ENCODE peak calls at places on chromosomes 3 and 15, in ten cellular contexts. E is stomach, M is breast epithelium, L is GM23338, G is prostate gland, B is sigmoid colon, C is K562, Q is transverse colon, N is HCT116, Z is GM12892. U is an unnamed sample.

GRCh38 chr15:80228959-80229610 is 22.9 kb downstream of the CTXND1 start:
- DNase-seq in E (no peak), M (no peak), L (no peak), G (no peak), B (no peak), C (no peak), Q (no peak), N (no peak), Z (no peak), U (no peak)

GRCh38 chr15:101028321-101028720 is 109.2 kb downstream of the LRRK1 start:
- DNase-seq in E (peak; percentile 7), M (no peak), L (no peak), G (no peak), B (no peak), C (no peak), Q (peak; percentile 7), N (no peak), Z (no peak), U (peak; percentile 16)

GRCh38 chr3:154191520-154191919 is 70.3 kb downstream of the ARHGEF26 start:
- DNase-seq in E (no peak), M (no peak), L (no peak), G (no peak), B (no peak), C (no peak), Q (no peak), N (no peak), Z (no peak), U (no peak)

GRCh38 chr15:89806565-89807550 is 7.8 kb downstream of the ANPEP start:
- DNase-seq in E (peak; percentile 62), M (no peak), L (no peak), G (no peak), B (no peak), C (no peak), Q (peak; percentile 47), N (no peak), Z (no peak), U (peak; percentile 58)

GRCh38 chr3:50003766-50004278 is 63.9 kb downstream of the RBM6 start:
- DNase-seq in E (no peak), M (no peak), L (no peak), G (no peak), B (no peak), C (no peak), Q (no peak), N (no peak), Z (no peak), U (no peak)

GRCh38 chr3:23430781-23431423 is 227.8 kb downstream of the UBE2E2 start:
- DNase-seq in E (no peak), M (no peak), L (no peak), G (no peak), B (no peak), C (no peak), Q (no peak), N (no peak), Z (no peak), U (no peak)

GRCh38 chr3:30510596-30510995 is 95.8 kb upstream of the TGFBR2 start:
- DNase-seq in E (no peak), M (no peak), L (no peak), G (no peak), B (no peak), C (no peak), Q (no peak), N (no peak), Z (no peak), U (no peak)

GRCh38 chr3:28850186-28850585 is 430.7 kb upstream of the RBMS3 start:
- DNase-seq in E (no peak), M (peak; percentile 21), L (no peak), G (no peak), B (no peak), C (no peak), Q (no peak), N (no peak), Z (no peak), U (no peak)

DNA sequence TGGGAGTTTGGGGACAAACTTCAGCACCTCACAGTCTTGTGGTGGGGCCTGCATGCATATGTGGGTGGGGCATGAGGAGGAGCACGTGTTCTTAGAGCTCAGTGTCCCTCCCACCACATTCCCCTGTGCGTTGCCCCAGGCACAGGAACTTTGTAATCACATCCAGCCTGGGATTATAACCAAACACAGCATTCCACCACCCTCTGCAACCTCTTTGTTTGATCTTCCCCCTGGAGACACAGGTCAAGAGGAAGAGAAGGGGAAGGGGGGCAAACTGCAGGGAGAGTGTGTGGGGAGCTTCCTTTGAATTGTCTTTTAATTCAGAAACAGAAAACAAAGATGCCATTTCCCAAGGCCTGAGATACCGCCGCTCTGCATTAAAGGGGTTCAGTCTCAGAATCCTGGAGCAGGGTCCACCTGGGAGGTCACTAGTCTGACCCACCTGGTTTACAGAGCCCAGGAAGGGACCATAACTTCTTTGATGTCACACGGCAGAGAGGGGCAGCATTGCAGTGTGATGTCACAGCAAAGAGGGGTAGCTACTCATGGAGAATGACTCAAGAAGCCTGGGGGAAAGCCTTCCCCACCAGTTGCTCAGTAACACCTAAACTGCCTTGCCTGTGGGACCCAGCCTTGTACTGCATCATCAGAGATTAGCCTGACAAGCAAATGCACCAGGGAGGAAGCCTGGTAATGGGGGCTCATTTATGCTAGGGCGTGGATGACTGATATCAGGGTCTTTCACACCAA is 106.3 kb upstream of the RNU6-1 start:
- DNase-seq in E (no peak), M (peak; percentile 69), L (peak; percentile 83), G (peak; percentile 30), B (no peak), C (peak; percentile 50), Q (no peak), N (no peak), Z (no peak), U (no peak)
- TF ChIP-seq POLR2AphosphoS5 in E (no peak), M (no peak), L (no peak), G (peak; percentile 43), B (no peak), C (no peak), Q (no peak), N (no peak), Z (peak; percentile 17), U (no peak)

GRCh38 chr15:52785672-52786406 is 4.3 kb downstream of the ONECUT1 start:
- DNase-seq in E (no peak), M (no peak), L (peak; percentile 41), G (no peak), B (no peak), C (no peak), Q (no peak), N (no peak), Z (no peak), U (no peak)

GRCh38 chr15:52787549-52788098 is 2.5 kb downstream of the ONECUT1 start:
- DNase-seq in E (no peak), M (no peak), L (peak; percentile 57), G (no peak), B (no peak), C (no peak), Q (no peak), N (no peak), Z (no peak), U (peak; percentile 56)

GRCh38 chr15:52787123-52787503 is 3.0 kb downstream of the ONECUT1 start:
- DNase-seq in E (no peak), M (no peak), L (peak; percentile 81), G (no peak), B (no peak), C (no peak), Q (no peak), N (no peak), Z (no peak), U (no peak)

GRCh38 chr15:52784799-52785671 is 5.1 kb downstream of the ONECUT1 start:
- DNase-seq in E (no peak), M (no peak), L (peak; percentile 46), G (no peak), B (no peak), C (no peak), Q (no peak), N (no peak), Z (no peak), U (no peak)

GRCh38 chr15:52786436-52787122 is 3.6 kb downstream of the ONECUT1 start:
- DNase-seq in E (no peak), M (no peak), L (peak; percentile 70), G (no peak), B (no peak), C (no peak), Q (no peak), N (no peak), Z (no peak), U (no peak)
- TF ChIP-seq POLR2AphosphoS5 in E (no peak), M (no peak), L (no peak), G (no peak), B (no peak), C (no peak), Q (no peak), N (no peak), Z (no peak), U (no peak)

GRCh38 chr3:155805802-155806618 is at the start of gene C3orf33:
- DNase-seq in E (peak; percentile 79), M (peak; percentile 35), L (peak; percentile 79), G (peak; percentile 48), B (peak; percentile 77), C (peak; percentile 90), Q (peak; percentile 80), N (peak; percentile 41), Z (peak; percentile 89), U (no peak)

GRCh38 chr3:155809181-155809580 is 3.1 kb upstream of the C3orf33 start:
- DNase-seq in E (no peak), M (no peak), L (no peak), G (no peak), B (no peak), C (no peak), Q (no peak), N (no peak), Z (no peak), U (no peak)

GRCh38 chr3:155805204-155805801 is 775 bp downstream of the C3orf33 start:
- DNase-seq in E (peak; percentile 46), M (no peak), L (no peak), G (no peak), B (peak; percentile 68), C (peak; percentile 19), Q (peak; percentile 57), N (peak; percentile 12), Z (no peak), U (no peak)

GRCh38 chr3:155807823-155808222 is 1.7 kb upstream of the C3orf33 start:
- DNase-seq in E (no peak), M (no peak), L (no peak), G (no peak), B (no peak), C (no peak), Q (no peak), N (no peak), Z (no peak), U (no peak)

GRCh38 chr3:155804298-155804697 is 1.8 kb downstream of the C3orf33 start:
- DNase-seq in E (no peak), M (no peak), L (no peak), G (no peak), B (no peak), C (no peak), Q (no peak), N (no peak), Z (no peak), U (no peak)
- TF ChIP-seq POLR2AphosphoS5 in E (no peak), M (no peak), L (no peak), G (no peak), B (no peak), C (no peak), Q (no peak), N (no peak), Z (no peak), U (no peak)

DNA sequence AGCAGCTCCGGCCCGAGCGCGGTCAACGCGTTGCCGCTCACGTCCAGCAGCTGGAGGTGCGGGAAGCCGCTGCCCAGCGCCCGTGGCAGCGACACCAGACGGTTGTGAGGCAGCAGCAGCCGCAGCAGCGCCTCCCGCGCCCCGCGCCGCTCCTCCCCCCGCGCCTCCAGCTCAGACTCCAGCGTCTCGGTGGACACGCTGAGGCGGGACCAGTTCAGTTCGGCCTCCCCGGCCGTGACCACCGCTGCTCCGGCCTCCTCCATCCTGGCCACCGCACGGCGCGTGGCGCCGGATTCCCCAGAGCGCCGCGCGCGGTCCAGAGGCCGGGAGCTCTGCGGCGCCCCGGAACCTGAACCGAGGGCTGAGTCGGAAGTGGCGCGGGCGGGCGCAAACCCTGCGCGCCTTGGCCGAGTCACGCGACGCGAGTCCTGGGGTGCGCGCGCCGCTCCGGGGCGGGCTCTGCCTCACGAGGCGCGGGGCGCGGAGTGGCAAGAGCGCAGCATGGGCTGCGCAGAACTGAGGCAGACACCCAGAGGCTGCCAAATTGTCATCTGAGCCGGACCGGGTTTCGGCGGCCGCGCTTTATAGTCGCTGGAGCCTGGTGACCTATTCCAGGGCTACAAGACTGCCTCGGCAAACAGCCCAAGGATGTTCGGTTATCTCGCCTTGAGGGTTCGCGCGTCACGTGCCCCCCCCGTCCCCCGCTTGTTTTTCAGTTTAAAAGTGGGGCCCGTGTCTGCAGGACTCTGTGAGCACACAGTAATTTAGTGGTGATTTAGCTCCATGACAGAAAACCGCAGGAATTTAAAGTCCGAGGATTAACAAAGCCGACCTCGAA is at the start of gene LRRC58:
- DNase-seq in E (peak; percentile 93), M (peak; percentile 79), L (peak; percentile 90), G (peak; percentile 87), B (peak; percentile 95), C (peak; percentile 80), Q (peak; percentile 91), N (peak; percentile 93), Z (peak; percentile 66), U (peak; percentile 92)
- TF ChIP-seq POLR2AphosphoS5 in E (peak; percentile 96), M (peak; percentile 93), L (peak; percentile 72), G (peak; percentile 69), B (peak; percentile 96), C (peak; percentile 49), Q (peak; percentile 94), N (peak; percentile 85), Z (peak; percentile 71), U (peak; percentile 44)

U was measured in suprapubic skin.